ENCODE peak calls at places on chromosome 16, in eight cellular contexts. One of them, this sample, is unnamed.

GRCh38 chr16:9521749-9522370 is 430.4 kb downstream of the HAPSTR1 start:
- DNase-seq in NB4: no peak
- DNase-seq in cardiac muscle cell: no peak
- DNase-seq in cardiac fibroblast: no peak
- DNase-seq in endothelial cell: no peak
- DNase-seq in HepG2: peak
- DNase-seq in body of pancreas: no peak
- DNase-seq in choroid plexus epithelial cell: no peak
- DNase-seq in this sample: no peak

GRCh38 chr16:24846548-24847357 is 990 bp downstream of the SLC5A11 start:
- DNase-seq in cardiac muscle cell: no peak
- DNase-seq in HepG2: no peak
- DNase-seq in endothelial cell: no peak
- DNase-seq in cardiac fibroblast: no peak
- DNase-seq in body of pancreas: no peak
- DNase-seq in NB4: no peak
- DNase-seq in choroid plexus epithelial cell: no peak
- DNase-seq in this sample: no peak

GRCh38 chr16:63702981-63703590 is 1418.8 kb downstream of the CDH11 start:
- DNase-seq in cardiac muscle cell: no peak
- DNase-seq in HepG2: peak
- DNase-seq in NB4: no peak
- DNase-seq in endothelial cell: no peak
- DNase-seq in cardiac fibroblast: no peak
- DNase-seq in choroid plexus epithelial cell: no peak
- DNase-seq in body of pancreas: peak
- DNase-seq in this sample: no peak

GRCh38 chr16:81987706-81988105 is 23.6 kb downstream of the SDR42E1 start:
- DNase-seq in choroid plexus epithelial cell: no peak
- DNase-seq in HepG2: no peak
- DNase-seq in endothelial cell: no peak
- DNase-seq in cardiac muscle cell: no peak
- DNase-seq in body of pancreas: no peak
- DNase-seq in cardiac fibroblast: no peak
- DNase-seq in NB4: no peak
- DNase-seq in this sample: no peak

GRCh38 chr16:31428277-31428597 is at the start of gene COX6A2:
- DNase-seq in NB4: no peak
- DNase-seq in body of pancreas: no peak
- DNase-seq in choroid plexus epithelial cell: no peak
- DNase-seq in endothelial cell: no peak
- DNase-seq in cardiac muscle cell: no peak
- DNase-seq in HepG2: no peak
- DNase-seq in cardiac fibroblast: no peak
- DNase-seq in this sample: no peak

GRCh38 chr16:28311913-28312312 is 19.6 kb downstream of the SBK1 start:
- DNase-seq in NB4: no peak
- DNase-seq in cardiac muscle cell: no peak
- DNase-seq in cardiac fibroblast: no peak
- DNase-seq in body of pancreas: no peak
- DNase-seq in endothelial cell: no peak
- DNase-seq in HepG2: no peak
- DNase-seq in choroid plexus epithelial cell: no peak
- DNase-seq in this sample: peak

GRCh38 chr16:68760671-68761275 is 23.7 kb downstream of the CDH1 start:
- DNase-seq in HepG2: peak
- DNase-seq in choroid plexus epithelial cell: peak
- DNase-seq in cardiac muscle cell: peak
- DNase-seq in NB4: peak
- DNase-seq in cardiac fibroblast: peak
- DNase-seq in endothelial cell: no peak
- DNase-seq in body of pancreas: peak
- DNase-seq in this sample: peak

GRCh38 chr16:66528294-66528693 is 21.6 kb downstream of the TK2 start:
- DNase-seq in body of pancreas: no peak
- DNase-seq in NB4: no peak
- DNase-seq in choroid plexus epithelial cell: no peak
- DNase-seq in HepG2: no peak
- DNase-seq in cardiac muscle cell: no peak
- DNase-seq in endothelial cell: no peak
- DNase-seq in cardiac fibroblast: no peak
- DNase-seq in this sample: no peak

GRCh38 chr16:66262253-66263167 is 104.0 kb upstream of the CDH5 start:
- DNase-seq in cardiac fibroblast: no peak
- DNase-seq in endothelial cell: no peak
- DNase-seq in HepG2: no peak
- DNase-seq in choroid plexus epithelial cell: peak
- DNase-seq in body of pancreas: no peak
- DNase-seq in cardiac muscle cell: peak
- DNase-seq in NB4: no peak
- DNase-seq in this sample: no peak

GRCh38 chr16:20372696-20373095 is 20.2 kb upstream of the UMOD start:
- DNase-seq in cardiac muscle cell: no peak
- DNase-seq in HepG2: no peak
- DNase-seq in body of pancreas: no peak
- DNase-seq in NB4: no peak
- DNase-seq in cardiac fibroblast: no peak
- DNase-seq in endothelial cell: no peak
- DNase-seq in choroid plexus epithelial cell: no peak
- DNase-seq in this sample: no peak

GRCh38 chr16:47715442-47716054 is 254.4 kb downstream of the PHKB start:
- DNase-seq in HepG2: no peak
- DNase-seq in endothelial cell: no peak
- DNase-seq in cardiac fibroblast: no peak
- DNase-seq in cardiac muscle cell: no peak
- DNase-seq in choroid plexus epithelial cell: no peak
- DNase-seq in NB4: no peak
- DNase-seq in body of pancreas: no peak
- DNase-seq in this sample: no peak

GRCh38 chr16:67882374-67883145 is 2.1 kb upstream of the NRN1L start:
- DNase-seq in HepG2: no peak
- DNase-seq in NB4: no peak
- DNase-seq in body of pancreas: no peak
- DNase-seq in endothelial cell: no peak
- DNase-seq in cardiac muscle cell: peak
- DNase-seq in cardiac fibroblast: no peak
- DNase-seq in choroid plexus epithelial cell: no peak
- DNase-seq in this sample: no peak

GRCh38 chr16:61681124-61681523 is 355.1 kb downstream of the CDH8 start:
- DNase-seq in cardiac fibroblast: no peak
- DNase-seq in endothelial cell: no peak
- DNase-seq in NB4: no peak
- DNase-seq in body of pancreas: no peak
- DNase-seq in cardiac muscle cell: no peak
- DNase-seq in HepG2: no peak
- DNase-seq in choroid plexus epithelial cell: no peak
- DNase-seq in this sample: no peak

DNA sequence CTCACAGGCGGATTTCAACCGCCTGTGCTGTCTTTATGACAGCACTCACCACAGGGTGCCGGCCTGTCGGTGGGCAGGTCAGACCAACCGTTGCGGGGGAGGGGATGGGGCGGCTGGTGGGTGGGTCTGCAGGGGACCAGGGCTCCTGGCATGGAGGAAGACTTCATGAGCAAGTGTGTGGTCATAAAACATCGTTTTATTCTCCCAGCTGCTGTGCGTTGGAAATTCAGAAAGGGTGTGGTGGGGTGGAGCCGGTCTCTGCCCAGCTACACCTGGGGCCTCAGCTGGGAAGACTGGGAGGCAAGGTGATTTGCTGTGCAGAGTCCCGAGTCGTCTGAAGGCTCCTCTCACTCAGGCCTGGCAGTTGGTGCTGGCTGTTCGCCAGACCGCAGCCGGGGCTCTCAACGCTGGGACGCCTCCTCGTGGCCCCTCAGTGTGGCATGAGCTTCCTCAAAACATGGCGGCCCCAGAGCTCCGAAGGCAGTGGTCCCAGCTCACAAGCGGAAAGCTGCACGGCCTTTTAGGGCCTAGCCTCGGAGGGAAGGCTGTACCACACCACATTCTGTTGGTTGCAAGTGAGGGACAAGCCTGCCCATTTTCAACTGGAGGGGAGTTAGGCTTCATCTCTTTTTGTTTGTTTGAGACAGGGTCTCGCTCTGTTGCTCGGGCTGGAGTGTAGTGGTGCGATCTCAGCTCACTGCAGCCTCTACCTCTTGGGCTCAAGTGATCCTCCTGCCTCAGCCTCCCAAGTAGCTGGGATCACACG is 45.8 kb upstream of the GSE1 start:
- DNase-seq in cardiac fibroblast: no peak
- DNase-seq in body of pancreas: no peak
- DNase-seq in HepG2: no peak
- DNase-seq in endothelial cell: no peak
- DNase-seq in NB4: peak
- DNase-seq in choroid plexus epithelial cell: no peak
- DNase-seq in cardiac muscle cell: no peak
- DNase-seq in this sample: peak
- TF ChIP-seq CTCF in cardiac fibroblast: no peak
- TF ChIP-seq CTCF in body of pancreas: no peak
- TF ChIP-seq CTCF in HepG2: no peak
- TF ChIP-seq CTCF in endothelial cell: no peak
- TF ChIP-seq CTCF in NB4: no peak
- TF ChIP-seq CTCF in choroid plexus epithelial cell: no peak
- TF ChIP-seq CTCF in cardiac muscle cell: no peak
- TF ChIP-seq CTCF in this sample: no peak

GRCh38 chr16:77782694-77783093 is 5.7 kb upstream of the VAT1L start:
- DNase-seq in HepG2: peak
- DNase-seq in choroid plexus epithelial cell: peak
- DNase-seq in body of pancreas: no peak
- DNase-seq in cardiac muscle cell: peak
- DNase-seq in cardiac fibroblast: peak
- DNase-seq in endothelial cell: no peak
- DNase-seq in NB4: peak
- DNase-seq in this sample: no peak
- TF ChIP-seq CTCF in HepG2: peak
- TF ChIP-seq CTCF in choroid plexus epithelial cell: peak
- TF ChIP-seq CTCF in body of pancreas: peak
- TF ChIP-seq CTCF in cardiac muscle cell: peak
- TF ChIP-seq CTCF in cardiac fibroblast: no peak
- TF ChIP-seq CTCF in endothelial cell: no peak
- TF ChIP-seq CTCF in NB4: peak
- TF ChIP-seq CTCF in this sample: no peak

DNA sequence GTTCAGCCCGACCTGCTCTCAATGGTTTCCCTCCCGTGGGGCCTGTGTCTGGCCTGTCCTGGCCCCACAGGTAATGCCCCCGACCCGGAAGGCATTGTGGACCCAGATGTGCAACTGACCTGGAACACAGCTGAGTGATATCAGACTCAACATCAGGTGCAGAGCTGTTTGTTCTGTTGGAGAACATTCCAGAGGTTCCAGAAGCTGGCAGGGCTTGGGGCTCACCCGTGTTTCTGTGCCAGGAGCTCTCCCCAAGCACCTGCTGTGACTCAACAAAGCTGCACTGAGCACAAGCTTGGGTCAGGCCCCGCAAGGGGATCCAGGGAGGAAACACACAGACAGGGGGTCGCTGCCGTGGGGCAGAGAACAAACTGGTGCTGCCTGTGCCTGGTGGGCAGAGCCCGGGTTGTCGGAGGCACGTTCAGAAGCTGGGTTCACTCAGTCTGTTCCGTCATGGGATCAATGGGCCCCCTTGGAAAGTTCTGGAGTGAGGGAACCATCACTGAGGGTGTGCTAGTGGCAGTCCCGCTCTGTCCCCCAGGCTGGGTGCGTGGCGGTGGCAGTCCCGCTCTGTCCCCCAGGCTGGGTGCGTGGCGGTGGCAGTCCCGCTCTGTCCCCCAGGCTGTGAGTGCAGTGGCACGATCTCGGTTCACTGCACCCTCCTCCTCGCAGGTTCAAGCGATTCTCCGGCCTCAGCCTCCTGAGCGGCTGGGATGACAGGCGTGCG is 22.1 kb downstream of the HS3ST6 start:
- DNase-seq in cardiac fibroblast: no peak
- DNase-seq in choroid plexus epithelial cell: no peak
- DNase-seq in cardiac muscle cell: no peak
- DNase-seq in NB4: no peak
- DNase-seq in HepG2: no peak
- DNase-seq in body of pancreas: no peak
- DNase-seq in endothelial cell: no peak
- DNase-seq in this sample: no peak
- TF ChIP-seq CTCF in cardiac fibroblast: no peak
- TF ChIP-seq CTCF in choroid plexus epithelial cell: no peak
- TF ChIP-seq CTCF in cardiac muscle cell: no peak
- TF ChIP-seq CTCF in NB4: no peak
- TF ChIP-seq CTCF in HepG2: no peak
- TF ChIP-seq CTCF in body of pancreas: no peak
- TF ChIP-seq CTCF in endothelial cell: no peak
- TF ChIP-seq CTCF in this sample: no peak

DNA sequence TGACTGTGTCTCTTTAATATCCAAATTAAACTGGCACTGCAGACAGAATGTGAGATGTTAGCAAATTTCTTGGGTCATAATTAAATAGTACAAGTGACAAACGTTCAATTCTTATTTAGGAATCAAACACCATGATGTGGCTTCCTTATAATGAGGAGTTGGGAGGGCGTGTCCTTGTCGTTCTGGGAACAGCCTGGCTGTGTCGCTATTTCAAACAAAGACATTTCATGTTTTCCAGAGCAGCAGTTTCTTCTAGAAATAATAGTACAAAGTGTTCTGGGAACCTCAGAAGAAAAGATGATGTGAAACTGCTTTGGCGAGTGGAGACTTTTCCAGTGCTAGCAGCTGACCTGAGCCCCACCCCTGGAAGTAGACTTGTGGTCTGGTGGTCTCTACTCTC is 301.7 kb upstream of the N4BP1 start:
- DNase-seq in HepG2: no peak
- DNase-seq in endothelial cell: no peak
- DNase-seq in cardiac fibroblast: no peak
- DNase-seq in body of pancreas: no peak
- DNase-seq in NB4: peak
- DNase-seq in cardiac muscle cell: no peak
- DNase-seq in choroid plexus epithelial cell: no peak
- DNase-seq in this sample: no peak
- TF ChIP-seq CTCF in HepG2: no peak
- TF ChIP-seq CTCF in endothelial cell: no peak
- TF ChIP-seq CTCF in cardiac fibroblast: no peak
- TF ChIP-seq CTCF in body of pancreas: no peak
- TF ChIP-seq CTCF in NB4: no peak
- TF ChIP-seq CTCF in cardiac muscle cell: no peak
- TF ChIP-seq CTCF in choroid plexus epithelial cell: no peak
- TF ChIP-seq CTCF in this sample: no peak

DNA sequence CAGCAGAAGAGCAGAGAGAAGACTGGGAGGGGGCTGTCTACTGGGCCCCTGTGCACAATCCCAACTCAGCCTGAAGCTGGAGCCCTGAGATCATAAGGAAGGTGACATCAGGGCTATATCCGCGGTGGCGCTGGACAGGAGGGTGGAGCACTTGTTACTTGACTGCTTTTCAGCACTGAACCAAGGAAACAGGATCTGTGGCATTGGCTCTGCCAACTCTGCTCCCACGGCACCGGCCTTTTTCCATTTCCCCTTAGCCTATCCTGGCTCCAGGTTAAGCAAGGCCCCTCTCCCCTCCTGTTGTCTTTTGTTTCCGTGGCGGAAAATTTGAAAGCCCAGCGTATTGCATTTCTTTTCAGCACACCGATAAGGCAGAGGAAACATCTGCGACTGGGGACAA is 125.0 kb upstream of the IRX3 start:
- DNase-seq in choroid plexus epithelial cell: no peak
- DNase-seq in cardiac muscle cell: peak
- DNase-seq in HepG2: no peak
- DNase-seq in NB4: no peak
- DNase-seq in body of pancreas: no peak
- DNase-seq in cardiac fibroblast: no peak
- DNase-seq in endothelial cell: peak
- DNase-seq in this sample: no peak
- TF ChIP-seq CTCF in choroid plexus epithelial cell: no peak
- TF ChIP-seq CTCF in cardiac muscle cell: no peak
- TF ChIP-seq CTCF in HepG2: no peak
- TF ChIP-seq CTCF in NB4: no peak
- TF ChIP-seq CTCF in body of pancreas: no peak
- TF ChIP-seq CTCF in cardiac fibroblast: no peak
- TF ChIP-seq CTCF in endothelial cell: no peak
- TF ChIP-seq CTCF in this sample: no peak

GRCh38 chr16:7086842-7087616 is 245.6 kb upstream of the RBFOX1 start:
- DNase-seq in endothelial cell: peak
- DNase-seq in choroid plexus epithelial cell: no peak
- DNase-seq in body of pancreas: no peak
- DNase-seq in HepG2: peak
- DNase-seq in cardiac muscle cell: no peak
- DNase-seq in NB4: peak
- DNase-seq in cardiac fibroblast: no peak
- DNase-seq in this sample: peak
- TF ChIP-seq CTCF in endothelial cell: no peak
- TF ChIP-seq CTCF in choroid plexus epithelial cell: no peak
- TF ChIP-seq CTCF in body of pancreas: no peak
- TF ChIP-seq CTCF in HepG2: peak
- TF ChIP-seq CTCF in cardiac muscle cell: no peak
- TF ChIP-seq CTCF in NB4: no peak
- TF ChIP-seq CTCF in cardiac fibroblast: no peak
- TF ChIP-seq CTCF in this sample: no peak

This sample was measured in activated CD8-positive, alpha-beta T cell treated with anti-CD3 and anti-CD28 coated beads for 36 hours.